ENCODE peak calls at places on chromosomes 6 and 20, in seven cellular contexts. A is adrenal gland, Z is IMR-90, U is upper lobe of left lung, O is endothelial cell of umbilical vein, G is right lobe of liver, E is uterus. T is an unnamed sample.
A peak's percentile ranks its signal among the peaks of the same experiment; 100 is the strongest.

GRCh38 chr20:42923348-42923918 is 266.3 kb downstream of the PTPRT start:
- DNase-seq in A (peak; percentile 24), E (no peak), Z (no peak), U (no peak), G (no peak), O (no peak), T (no peak)

GRCh38 chr20:55103188-55103587 is 627.8 kb downstream of the DOK5 start:
- DNase-seq in G (no peak), E (no peak), Z (no peak), O (no peak), A (no peak), U (no peak), T (no peak)

GRCh38 chr6:10630178-10630577 is 64.2 kb downstream of the C6orf52 start:
- DNase-seq in Z (no peak), E (no peak), G (no peak), O (no peak), U (no peak), A (no peak), T (no peak)

GRCh38 chr6:151087861-151088598 is 151.7 kb upstream of the AKAP12 start:
- DNase-seq in U (no peak), O (no peak), A (no peak), E (peak; percentile 54), G (no peak), Z (peak; percentile 82), T (no peak)

GRCh38 chr6:154485784-154486183 is 24.7 kb downstream of the CNKSR3 start:
- DNase-seq in E (no peak), G (no peak), U (no peak), A (no peak), O (no peak), Z (no peak), T (no peak)

GRCh38 chr6:113997106-113997505 is 26.2 kb upstream of the HDAC2 start:
- DNase-seq in A (no peak), G (no peak), O (peak; percentile 58), U (no peak), Z (peak; percentile 87), E (no peak), T (no peak)

GRCh38 chr20:10508468-10509251 is 73.6 kb downstream of the SLX4IP start:
- DNase-seq in G (no peak), A (no peak), O (no peak), U (no peak), Z (peak; percentile 70), E (peak; percentile 76), T (no peak)

GRCh38 chr6:11143394-11144371 is 32.2 kb upstream of the ERVFRD-1 start:
- DNase-seq in E (peak; percentile 61), Z (peak; percentile 92), G (peak; percentile 60), O (no peak), A (peak; percentile 82), U (no peak), T (no peak)

GRCh38 chr20:61660559-61660958 is 405.1 kb downstream of the TAF4 start:
- DNase-seq in A (no peak), G (no peak), U (no peak), Z (no peak), O (no peak), E (no peak), T (no peak)

GRCh38 chr6:52333840-52334200 is 28.1 kb upstream of the PAQR8 start:
- DNase-seq in Z (no peak), G (no peak), O (no peak), E (no peak), A (no peak), U (no peak), T (no peak)

GRCh38 chr20:57561356-57562279 is 708 bp downstream of the PCK1 start:
- DNase-seq in G (no peak), U (no peak), O (no peak), E (no peak), A (no peak), Z (no peak), T (no peak)

GRCh38 chr20:47492284-47492683 is 9.4 kb upstream of the NCOA3 start:
- DNase-seq in A (no peak), U (no peak), E (no peak), G (no peak), Z (no peak), O (no peak), T (no peak)
- H3K4me1 ChIP-seq in A (peaks cover 15% of the 10 kb centered on the region), U (peaks cover 30% of the 10 kb centered on the region), E (no peaks in the 10 kb centered on the region), G (no peaks in the 10 kb centered on the region), Z (peaks cover 4% of the 10 kb centered on the region), O (peaks cover 7% of the 10 kb centered on the region), T (peaks cover 14% of the 10 kb centered on the region)

GRCh38 chr20:63103402-63104311 is 96.9 kb upstream of the BHLHE23 start:
- DNase-seq in A (no peak), Z (peak; percentile 3), G (peak; percentile 22), E (no peak), U (no peak), O (no peak), T (no peak)

GRCh38 chr20:63105211-63106107 is 98.7 kb upstream of the BHLHE23 start:
- DNase-seq in Z (no peak), U (peak; percentile 72), A (no peak), O (no peak), G (peak; percentile 54), E (no peak), T (no peak)

GRCh38 chr20:63106108-63106764 is 99.5 kb upstream of the BHLHE23 start:
- DNase-seq in O (no peak), A (no peak), Z (peak; percentile 4), E (peak; percentile 37), U (no peak), G (peak; percentile 80), T (no peak)

GRCh38 chr20:63102720-63103375 is 96.1 kb upstream of the BHLHE23 start:
- DNase-seq in O (no peak), A (no peak), Z (peak; percentile 6), G (peak; percentile 43), U (peak; percentile 89), E (peak; percentile 28), T (peak; percentile 70)

DNA sequence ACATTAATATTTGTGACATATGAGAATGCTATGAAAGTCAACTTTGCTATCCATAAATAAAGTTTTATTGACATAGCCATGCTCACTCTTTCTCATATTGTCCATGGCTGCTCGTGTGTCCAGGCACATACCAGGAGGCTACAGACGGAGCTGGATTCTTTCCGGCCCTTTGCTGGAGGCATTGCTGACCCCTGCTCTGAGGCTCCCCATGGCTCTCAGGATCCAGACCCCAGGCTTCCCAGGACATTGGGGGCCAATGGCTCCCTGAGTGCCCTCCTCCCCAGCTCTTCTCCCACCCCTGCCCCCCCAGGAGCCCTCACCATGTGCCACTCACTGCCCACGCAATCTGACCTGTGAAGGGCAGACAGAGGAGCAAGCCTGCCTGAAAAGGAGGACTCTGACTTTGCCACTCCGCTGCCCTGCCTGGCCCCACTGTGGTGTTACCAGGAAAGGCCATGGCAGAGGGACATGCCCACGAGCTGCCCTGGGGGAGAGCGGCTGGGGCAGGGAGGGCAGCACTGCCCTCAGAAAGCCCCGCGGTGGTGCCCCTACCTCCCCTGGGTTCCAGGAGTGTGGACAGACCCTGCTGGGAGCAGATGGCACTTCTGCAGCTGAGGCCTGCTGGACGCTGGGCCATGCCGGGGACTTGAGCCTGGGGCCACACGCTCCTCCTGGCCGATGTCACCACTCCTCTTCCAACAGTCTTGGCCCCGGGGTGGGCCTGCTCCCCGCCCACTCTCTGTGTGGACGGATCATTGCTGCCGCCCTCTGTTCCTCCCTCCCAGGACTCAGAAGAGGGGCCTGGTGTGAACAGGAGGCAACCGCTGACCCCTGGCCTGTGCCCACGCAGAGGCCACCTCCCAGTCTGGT is 97.8 kb upstream of the BHLHE23 start:
- DNase-seq in Z (no peak), G (peak; percentile 43), O (no peak), E (no peak), U (peak; percentile 73), A (no peak), T (no peak)
- TF ChIP-seq POLR2A in Z (no peak), G (no peak), O (no peak), E (no peak), U (no peak), A (no peak), T (no peak)

DNA sequence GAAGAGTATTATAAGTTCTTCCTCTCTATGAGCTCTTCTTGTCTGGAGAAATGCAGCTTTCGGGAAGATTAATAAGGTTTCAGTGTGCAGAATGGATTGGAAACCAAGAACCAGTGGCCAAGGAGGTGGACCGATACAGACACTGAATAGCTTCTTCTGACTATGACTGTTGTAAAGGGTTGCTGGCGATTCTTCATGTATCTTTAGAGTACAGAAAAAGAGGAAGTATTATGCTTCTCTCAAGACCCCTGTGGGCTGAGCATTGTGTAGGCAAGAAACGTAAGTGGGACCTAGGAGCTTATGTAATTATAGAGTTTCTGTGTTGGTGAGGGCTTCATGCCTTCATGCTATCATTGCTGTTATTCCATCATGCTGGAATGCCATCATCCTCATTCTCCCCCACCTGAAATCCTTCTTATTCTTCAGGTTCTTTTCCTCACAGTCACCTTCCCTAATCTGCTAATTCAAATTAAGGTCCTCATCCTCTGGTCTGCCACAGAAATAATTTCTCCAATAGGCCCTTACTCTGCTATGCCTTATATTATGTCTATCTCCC is 105.5 kb upstream of the AKIRIN2 start:
- DNase-seq in A (no peak), E (no peak), G (no peak), O (no peak), Z (no peak), U (no peak), T (no peak)
- H3K4me1 ChIP-seq in A (no peaks in the 10 kb centered on the region), E (no peaks in the 10 kb centered on the region), G (no peaks in the 10 kb centered on the region), O (no peaks in the 10 kb centered on the region), Z (no peaks in the 10 kb centered on the region), U (no peaks in the 10 kb centered on the region), T (no peaks in the 10 kb centered on the region)

GRCh38 chr6:159969921-159970320 is 1.0 kb downstream of the IGF2R start:
- DNase-seq in Z (peak; percentile 84), A (peak; percentile 64), E (peak; percentile 70), G (no peak), O (peak; percentile 35), U (no peak), T (peak; percentile 81)

GRCh38 chr6:159970659-159971063 is 1.8 kb downstream of the IGF2R start:
- DNase-seq in A (no peak), G (no peak), Z (no peak), O (no peak), U (no peak), E (no peak), T (no peak)

GRCh38 chr6:159969204-159969912 is 476 bp downstream of the IGF2R start:
- DNase-seq in O (peak; percentile 33), Z (peak; percentile 17), G (peak; percentile 73), E (peak; percentile 50), U (peak; percentile 93), A (peak; percentile 65), T (peak; percentile 73)

GRCh38 chr6:159966981-159967380 is 1.9 kb upstream of the IGF2R start:
- DNase-seq in E (no peak), G (no peak), Z (peak; percentile 48), O (no peak), U (no peak), A (no peak), T (no peak)

DNA sequence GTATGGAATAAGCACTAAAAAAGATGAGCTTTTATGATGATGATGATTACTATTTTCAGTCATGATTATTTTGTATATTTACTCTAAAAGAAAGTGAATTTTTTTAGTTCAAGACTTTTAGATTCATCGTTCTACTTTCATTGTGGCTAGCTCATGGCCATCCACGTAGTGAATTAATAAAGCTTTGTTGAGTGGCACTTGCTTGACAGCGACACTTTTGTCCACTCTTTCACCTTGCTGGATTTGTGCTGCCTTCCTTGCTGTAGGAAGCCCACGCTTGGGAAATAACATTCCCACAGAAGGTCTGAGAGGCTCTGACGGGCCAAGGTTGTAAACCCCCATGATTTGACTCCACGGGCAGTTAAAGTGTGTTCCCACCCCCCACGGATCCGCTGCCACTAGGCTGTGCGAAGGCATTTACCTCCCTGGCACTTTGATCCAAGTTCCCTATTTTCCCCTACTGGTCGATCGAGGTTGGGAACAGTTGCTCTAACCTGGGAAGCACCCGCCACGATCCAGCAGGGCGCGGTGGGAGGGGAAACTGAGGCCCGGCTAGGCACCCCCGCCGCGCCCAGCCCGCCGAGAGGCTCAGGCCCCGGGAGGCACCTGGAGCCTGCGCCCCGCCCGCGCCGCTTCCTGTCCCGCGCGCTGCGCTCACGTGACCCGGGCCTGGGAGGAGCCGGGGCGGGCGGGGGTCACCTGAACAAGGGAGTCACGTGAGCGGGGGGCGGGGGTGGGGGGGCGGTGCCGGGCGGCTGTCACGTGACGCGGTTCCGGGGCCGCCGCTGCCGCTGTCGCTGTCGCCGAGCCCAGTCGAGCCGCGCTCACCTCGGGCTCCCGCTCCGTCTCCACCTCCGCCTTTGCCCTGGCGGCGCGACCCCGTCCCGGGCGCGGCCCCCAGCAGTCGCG is at the start of gene IGF2R:
- DNase-seq in U (peak; percentile 98), A (peak; percentile 95), E (peak; percentile 94), O (peak; percentile 69), G (peak; percentile 96), Z (peak; percentile 80), T (peak; percentile 96)
- TF ChIP-seq POLR2A in U (peak; percentile 70), A (peak; percentile 84), E (no peak), O (peak; percentile 67), G (peak; percentile 93), Z (peak; percentile 75), T (peak; percentile 91)

T was measured in Peyer's patch.